ENCODE peak calls at places on chromosomes 16 and 17, in five cellular contexts. E, M, Q, T and F are unnamed samples.

GRCh38 chr16:56933266-56933619 is 1.3 kb downstream of the HERPUD1 start:
- DNase-seq in E (no peak), M (no peak), Q (no peak), T (no peak), F (no peak)

GRCh38 chr17:36731091-36731490 is 129.7 kb downstream of the MRM1 start:
- DNase-seq in E (no peak), M (no peak), Q (no peak), T (no peak), F (no peak)

GRCh38 chr17:1038459-1039118 is 41.7 kb downstream of the TIMM22 start:
- DNase-seq in E (peak), M (no peak), Q (no peak), T (no peak), F (no peak)

GRCh38 chr17:27481327-27481726 is 25.1 kb downstream of the KSR1 start:
- DNase-seq in E (no peak), M (no peak), Q (no peak), T (peak), F (no peak)

GRCh38 chr17:14204546-14204945 is 32.1 kb downstream of the CDRT15 start:
- DNase-seq in E (no peak), M (no peak), Q (no peak), T (no peak), F (no peak)

GRCh38 chr16:11835891-11836652 is 15.3 kb downstream of the RSL1D1 start:
- DNase-seq in E (peak), M (peak), Q (peak), T (no peak), F (no peak)

GRCh38 chr17:45857977-45858708 is 13.5 kb downstream of the SPPL2C start:
- DNase-seq in E (peak), M (peak), Q (peak), T (peak), F (peak)

GRCh38 chr17:2289878-2290478 is 13.6 kb downstream of the SMG6 start:
- DNase-seq in E (no peak), M (no peak), Q (no peak), T (no peak), F (no peak)

GRCh38 chr17:76584427-76585047 is 1.1 kb downstream of the ST6GALNAC2 start:
- DNase-seq in E (peak), M (peak), Q (peak), T (no peak), F (no peak)

GRCh38 chr17:82858376-82859126 is 18.7 kb upstream of the ZNF750 start:
- DNase-seq in E (peak), M (no peak), Q (no peak), T (peak), F (no peak)

GRCh38 chr17:81097134-81097942 is 62.4 kb downstream of the BAIAP2 start:
- DNase-seq in E (peak), M (peak), Q (peak), T (no peak), F (peak)

GRCh38 chr17:3710951-3711383 is 12.7 kb upstream of the HASPIN start:
- DNase-seq in E (peak), M (peak), Q (no peak), T (peak), F (no peak)

GRCh38 chr17:951388-952132 is 28.0 kb downstream of the NXN start:
- DNase-seq in E (peak), M (peak), Q (peak), T (no peak), F (peak)

GRCh38 chr17:29870836-29871430 is 59.1 kb downstream of the SSH2 start:
- DNase-seq in E (no peak), M (no peak), Q (no peak), T (no peak), F (no peak)

GRCh38 chr17:82545071-82545462 is 25.5 kb downstream of the FOXK2 start:
- DNase-seq in E (no peak), M (no peak), Q (no peak), T (no peak), F (no peak)

GRCh38 chr17:2695961-2696760 is 15.4 kb downstream of the CLUH start:
- DNase-seq in E (no peak), M (no peak), Q (peak), T (no peak), F (no peak)

GRCh38 chr17:49676276-49676868 is 1.5 kb downstream of the SPOP start:
- DNase-seq in E (peak), M (peak), Q (no peak), T (peak), F (no peak)

GRCh38 chr16:66480265-66481080 is 53.4 kb downstream of the BEAN1 start:
- DNase-seq in E (no peak), M (no peak), Q (no peak), T (no peak), F (no peak)

GRCh38 chr17:73165616-73166404 is 1.0 kb downstream of the SSTR2 start:
- DNase-seq in E (no peak), M (no peak), Q (peak), T (no peak), F (no peak)

GRCh38 chr16:3937066-3937875 is 56.8 kb upstream of the CREBBP start:
- DNase-seq in E (no peak), M (no peak), Q (peak), T (no peak), F (no peak)

DNA sequence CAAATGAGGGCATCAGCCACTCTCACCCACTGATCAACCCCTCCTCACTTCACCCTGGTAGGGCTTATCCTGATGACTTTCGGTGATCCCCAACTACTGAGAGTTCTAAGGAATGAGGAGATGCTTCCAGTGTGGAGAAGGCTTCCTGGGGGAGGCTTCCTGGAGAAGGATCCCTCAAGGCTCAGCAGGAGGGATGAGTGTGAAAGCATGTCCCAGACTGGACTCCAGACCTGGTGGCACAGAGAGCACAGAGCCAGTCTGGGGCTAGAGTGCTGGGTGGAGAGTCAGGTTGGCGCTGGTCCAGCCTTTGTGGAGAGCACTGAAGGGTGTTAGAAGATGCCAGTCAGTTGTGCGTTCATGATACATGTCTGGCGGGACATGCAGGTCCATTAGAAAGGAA is 53.7 kb downstream of the PLD6 start:
- DNase-seq in E (no peak), M (peak), Q (no peak), T (no peak), F (no peak)
- H3K9ac ChIP-seq in E (no peak), M (no peak), Q (no peak), T (no peak), F (no peak)

DNA sequence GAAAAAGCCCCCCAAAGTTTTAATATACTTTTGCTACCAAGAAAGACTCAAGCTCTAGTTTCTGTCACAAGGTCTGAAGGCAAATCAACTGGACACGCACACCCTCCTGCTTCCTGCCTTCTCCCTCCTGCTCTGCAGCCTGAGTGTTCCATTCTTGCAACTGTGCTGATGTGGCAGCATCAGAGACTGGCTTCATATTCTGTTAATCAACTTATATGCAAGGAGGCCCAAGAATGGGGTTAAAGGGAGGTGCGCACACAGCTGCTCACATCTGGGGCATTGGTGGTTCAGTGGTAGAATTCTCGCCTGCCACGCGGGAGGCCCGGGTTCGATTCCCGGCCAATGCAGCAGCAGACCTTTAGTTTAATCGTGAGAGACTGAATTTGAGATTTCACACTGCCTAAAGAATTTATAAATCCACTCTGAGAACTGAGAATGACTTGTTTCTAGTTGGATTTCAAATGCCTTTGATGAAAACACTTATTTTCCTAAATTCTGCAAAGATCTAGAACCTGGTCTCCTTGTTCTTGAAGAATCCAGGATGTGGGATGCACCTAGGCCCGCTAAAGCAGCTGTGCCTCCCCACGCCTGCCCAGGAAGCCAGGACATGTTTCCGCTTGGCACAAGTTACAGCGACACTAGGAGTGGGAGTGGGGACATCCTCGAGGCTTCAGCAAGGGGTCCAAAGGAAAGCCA is 11.6 kb downstream of the VAC14 start:
- DNase-seq in E (no peak), M (no peak), Q (peak), T (no peak), F (no peak)
- H3K9ac ChIP-seq in E (no peak), M (no peak), Q (no peak), T (no peak), F (no peak)

DNA sequence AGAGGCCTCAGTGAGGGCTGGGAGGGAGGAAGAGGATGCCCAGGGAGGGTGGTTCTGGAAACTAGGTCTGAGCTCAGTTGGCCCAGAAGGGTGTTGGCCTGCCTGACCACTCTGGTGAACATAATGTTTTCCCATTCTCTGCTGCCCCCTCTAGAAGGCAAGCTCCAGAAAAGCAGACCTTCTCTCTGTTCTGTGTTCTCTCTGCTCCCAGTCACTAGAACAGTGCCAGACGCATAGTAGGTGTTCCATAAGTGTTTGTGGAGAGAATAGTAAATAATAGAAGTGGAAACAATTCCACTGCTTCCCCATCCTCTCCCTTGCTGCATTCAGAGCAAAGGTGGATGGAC is 32.2 kb upstream of the ETV4 start:
- DNase-seq in E (no peak), M (no peak), Q (no peak), T (no peak), F (no peak)
- H3K9ac ChIP-seq in E (no peak), M (no peak), Q (no peak), T (no peak), F (peak)

GRCh38 chr16:88630433-88630832 is 7.9 kb upstream of the IL17C start:
- DNase-seq in E (no peak), M (no peak), Q (no peak), T (no peak), F (no peak)

GRCh38 chr16:88630941-88631340 is 7.4 kb upstream of the IL17C start:
- DNase-seq in E (no peak), M (no peak), Q (no peak), T (no peak), F (no peak)

GRCh38 chr16:88631920-88632586 is 6.3 kb upstream of the IL17C start:
- DNase-seq in E (no peak), M (no peak), Q (no peak), T (no peak), F (no peak)

GRCh38 chr16:88632587-88632930 is 5.8 kb upstream of the IL17C start:
- DNase-seq in E (no peak), M (no peak), Q (no peak), T (no peak), F (no peak)

GRCh38 chr16:88631384-88631783 is 7.0 kb upstream of the IL17C start:
- DNase-seq in E (no peak), M (no peak), Q (no peak), T (no peak), F (no peak)
- H3K9ac ChIP-seq in E (no peak), M (no peak), Q (no peak), T (no peak), F (no peak)

GRCh38 chr16:73228649-73229048 is 180.7 kb upstream of the ZFHX3 start:
- DNase-seq in E (peak), M (peak), Q (no peak), T (no peak), F (no peak)
- H3K9ac ChIP-seq in E (no peak), M (no peak), Q (no peak), T (no peak), F (no peak)

GRCh38 chr17:78000351-78000750 is 41.8 kb downstream of the TNRC6C start:
- DNase-seq in E (no peak), M (peak), Q (no peak), T (no peak), F (no peak)
- H3K9ac ChIP-seq in E (no peak), M (no peak), Q (no peak), T (no peak), F (no peak)

GRCh38 chr17:48053758-48054237 is 5.6 kb downstream of the NFE2L1 start:
- DNase-seq in E (no peak), M (no peak), Q (no peak), T (no peak), F (no peak)

GRCh38 chr17:48048321-48049140 is at the start of gene NFE2L1:
- DNase-seq in E (peak), M (peak), Q (peak), T (peak), F (no peak)

GRCh38 chr17:48051706-48052486 is 3.7 kb downstream of the NFE2L1 start:
- DNase-seq in E (no peak), M (peak), Q (peak), T (no peak), F (no peak)

GRCh38 chr17:48052956-48053757 is 5.0 kb downstream of the NFE2L1 start:
- DNase-seq in E (no peak), M (no peak), Q (peak), T (no peak), F (no peak)

DNA sequence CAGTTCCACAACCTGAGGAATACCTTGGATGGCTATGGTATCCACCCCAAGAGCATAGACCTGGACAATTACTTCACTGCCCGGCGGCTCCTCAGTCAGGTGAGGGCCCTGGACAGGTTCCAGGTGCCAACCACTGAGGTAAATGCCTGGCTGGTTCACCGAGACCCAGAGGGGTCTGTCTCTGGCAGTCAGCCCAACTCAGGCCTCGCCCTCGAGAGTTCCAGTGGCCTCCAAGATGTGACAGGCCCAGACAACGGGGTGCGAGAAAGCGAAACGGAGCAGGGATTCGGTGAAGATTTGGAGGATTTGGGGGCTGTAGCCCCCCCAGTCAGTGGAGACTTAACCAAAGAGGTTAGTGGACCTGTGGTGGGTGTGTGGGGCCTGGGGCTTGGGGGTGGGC is 3.1 kb downstream of the NFE2L1 start:
- DNase-seq in E (no peak), M (no peak), Q (no peak), T (no peak), F (no peak)
- H3K9ac ChIP-seq in E (no peak), M (no peak), Q (no peak), T (peak), F (peak)

GRCh38 chr16:72850021-72850420 is 197.9 kb downstream of the ZFHX3 start:
- DNase-seq in E (no peak), M (no peak), Q (no peak), T (no peak), F (no peak)

GRCh38 chr16:72848045-72848410 is 199.9 kb downstream of the ZFHX3 start:
- DNase-seq in E (no peak), M (no peak), Q (peak), T (no peak), F (no peak)

GRCh38 chr16:72847187-72848044 is 200.5 kb downstream of the ZFHX3 start:
- DNase-seq in E (peak), M (no peak), Q (peak), T (peak), F (no peak)

GRCh38 chr16:72850863-72851262 is 197.1 kb downstream of the ZFHX3 start:
- DNase-seq in E (no peak), M (peak), Q (no peak), T (no peak), F (no peak)

DNA sequence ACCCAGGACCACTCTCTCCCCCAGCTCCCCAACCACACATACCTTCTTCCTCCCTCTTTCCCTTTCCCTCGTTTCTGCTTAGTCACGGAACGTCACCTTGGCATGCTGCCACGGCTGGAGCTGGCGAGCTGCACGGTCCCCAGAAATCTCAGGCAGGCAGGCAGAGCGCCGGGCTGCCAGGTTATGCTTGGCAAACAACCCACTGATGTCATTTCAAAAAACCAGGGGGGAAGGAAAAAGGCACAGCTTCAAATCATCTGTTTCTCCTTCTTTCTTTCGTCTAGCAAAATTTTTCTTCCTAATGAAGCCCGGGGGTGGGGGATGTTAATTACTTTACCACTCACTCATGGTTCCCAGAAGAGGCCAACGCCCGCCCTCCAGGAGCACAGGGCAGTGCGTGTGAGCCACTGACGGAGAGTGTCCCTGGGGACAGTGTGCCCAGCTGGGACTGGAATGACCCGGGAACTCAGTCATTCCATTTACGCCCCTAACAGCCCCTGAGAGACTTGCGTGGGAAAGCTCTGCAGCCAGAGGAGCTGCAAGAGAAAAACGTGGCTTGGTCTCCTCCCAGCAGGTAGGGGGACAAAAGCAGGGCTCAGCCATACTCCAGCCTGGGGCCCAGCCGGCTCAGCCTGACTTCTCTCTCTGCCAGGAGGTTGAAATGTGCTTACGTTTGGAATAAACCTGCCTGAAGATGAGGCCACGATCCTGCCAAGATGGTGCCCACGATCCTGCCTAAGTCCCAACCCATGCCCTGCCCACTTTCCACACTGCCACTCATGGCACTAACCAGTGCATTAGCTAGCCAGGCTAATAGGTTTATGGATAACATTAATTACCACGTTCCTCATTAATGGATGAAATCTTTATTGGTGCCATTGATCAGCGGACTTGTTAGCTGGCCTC is 198.9 kb downstream of the ZFHX3 start:
- DNase-seq in E (no peak), M (peak), Q (peak), T (no peak), F (no peak)
- H3K9ac ChIP-seq in E (no peak), M (peak), Q (no peak), T (no peak), F (no peak)